ENCODE peak calls at places on chromosomes 12 and 14, in six cellular contexts. I, O, M, Y, Q and B are unnamed samples.

GRCh38 chr14:101191086-101191881 is 287.8 kb upstream of the RTL1 start:
- DNase-seq in O (no peak), Q (no peak), Y (no peak), I (peak; percentile 36), M (no peak), B (peak; percentile 53)

GRCh38 chr14:21723431-21724045 is 49.9 kb upstream of the OR4E1 start:
- DNase-seq in Q (no peak), Y (peak; percentile 60), O (peak; percentile 14), M (peak; percentile 96), I (no peak), B (no peak)

GRCh38 chr12:51972849-51973273 is 21.4 kb downstream of the ACVR1B start:
- DNase-seq in Q (no peak), I (peak; percentile 90), M (no peak), Y (no peak), O (peak; percentile 52), B (peak; percentile 75)

GRCh38 chr14:104897286-104898194 is 27.1 kb upstream of the PLD4 start:
- DNase-seq in O (no peak), M (no peak), I (no peak), Y (no peak), Q (peak; percentile 69), B (peak; percentile 62)

GRCh38 chr14:55689971-55690871 is 110.2 kb downstream of the KTN1 start:
- DNase-seq in O (no peak), I (no peak), Y (no peak), M (peak; percentile 23), Q (no peak), B (no peak)

GRCh38 chr12:106506691-106507090 is 76.1 kb upstream of the RFX4 start:
- DNase-seq in M (no peak), Q (no peak), Y (no peak), O (no peak), I (no peak), B (no peak)

GRCh38 chr14:68762944-68763831 is 29.7 kb downstream of the ZFP36L1 start:
- DNase-seq in Q (no peak), I (peak; percentile 83), Y (peak; percentile 69), O (peak; percentile 93), M (peak; percentile 72), B (peak; percentile 84)

GRCh38 chr14:56087824-56088571 is 30.2 kb upstream of the PELI2 start:
- DNase-seq in I (no peak), O (no peak), Q (no peak), M (no peak), Y (no peak), B (peak; percentile 74)

GRCh38 chr14:22381751-22382150 is 207.3 kb downstream of the DAD1 start:
- DNase-seq in O (no peak), Y (no peak), Q (no peak), I (no peak), M (no peak), B (no peak)

GRCh38 chr14:105532735-105533141 is 6.4 kb downstream of the TMEM121 start:
- DNase-seq in I (peak; percentile 85), Y (peak; percentile 56), M (peak; percentile 8), Q (no peak), O (peak; percentile 52), B (peak; percentile 58)

GRCh38 chr12:49346659-49347306 is at the start of gene DNAJC22:
- DNase-seq in M (peak; percentile 44), I (no peak), Y (no peak), O (peak; percentile 62), Q (peak; percentile 87), B (peak; percentile 59)

GRCh38 chr14:82052778-82053177 is 519.1 kb upstream of the SEL1L start:
- DNase-seq in I (no peak), M (no peak), Y (no peak), Q (no peak), O (no peak), B (no peak)

GRCh38 chr12:67222302-67222701 is 46.9 kb upstream of the CAND1 start:
- DNase-seq in Q (no peak), Y (no peak), I (no peak), M (peak; percentile 75), O (peak; percentile 8), B (no peak)

GRCh38 chr12:46269429-46270241 is 792 bp upstream of the SLC38A1 start:
- DNase-seq in O (no peak), M (peak; percentile 74), Y (no peak), I (no peak), Q (no peak), B (no peak)

GRCh38 chr14:66477567-66477966 is 8.6 kb upstream of the CCDC196 start:
- DNase-seq in M (no peak), O (no peak), Q (no peak), Y (no peak), I (no peak), B (no peak)

GRCh38 chr14:25042362-25043299 is 7.3 kb downstream of the STXBP6 start:
- DNase-seq in O (peak; percentile 6), Y (peak; percentile 75), Q (no peak), I (no peak), M (peak; percentile 80), B (no peak)

GRCh38 chr12:124622326-124622725 is 54.9 kb upstream of the NCOR2 start:
- DNase-seq in O (no peak), I (no peak), M (no peak), Q (no peak), Y (no peak), B (no peak)

GRCh38 chr14:75553157-75553556 is 25.3 kb upstream of the FLVCR2 start:
- DNase-seq in O (no peak), Y (no peak), Q (no peak), M (no peak), I (no peak), B (no peak)

GRCh38 chr12:122082621-122083356 is 4.2 kb downstream of the MLXIP start:
- DNase-seq in Y (no peak), M (no peak), Q (no peak), I (no peak), O (no peak), B (no peak)

GRCh38 chr12:123961585-123961984 is 11.0 kb downstream of the CCDC92 start:
- DNase-seq in M (no peak), I (no peak), Y (no peak), O (no peak), Q (no peak), B (no peak)

GRCh38 chr12:123410041-123410412 is 26.1 kb downstream of the KMT5A start:
- DNase-seq in Y (no peak), O (no peak), I (no peak), Q (no peak), M (no peak), B (no peak)

GRCh38 chr12:66735275-66735674 is 56.4 kb upstream of the GRIP1 start:
- DNase-seq in M (no peak), I (no peak), Q (no peak), Y (no peak), O (no peak), B (no peak)

GRCh38 chr12:31874961-31875608 is 84.1 kb upstream of the RESF1 start:
- DNase-seq in Y (no peak), O (no peak), I (peak; percentile 84), M (peak; percentile 29), Q (no peak), B (peak; percentile 65)

GRCh38 chr14:68526420-68527105 is 266.3 kb downstream of the ZFP36L1 start:
- DNase-seq in I (no peak), M (no peak), Y (no peak), O (no peak), Q (no peak), B (no peak)

GRCh38 chr14:32382704-32383103 is 53.6 kb downstream of the AKAP6 start:
- DNase-seq in Y (no peak), Q (no peak), O (no peak), I (no peak), M (peak; percentile 36), B (no peak)

DNA sequence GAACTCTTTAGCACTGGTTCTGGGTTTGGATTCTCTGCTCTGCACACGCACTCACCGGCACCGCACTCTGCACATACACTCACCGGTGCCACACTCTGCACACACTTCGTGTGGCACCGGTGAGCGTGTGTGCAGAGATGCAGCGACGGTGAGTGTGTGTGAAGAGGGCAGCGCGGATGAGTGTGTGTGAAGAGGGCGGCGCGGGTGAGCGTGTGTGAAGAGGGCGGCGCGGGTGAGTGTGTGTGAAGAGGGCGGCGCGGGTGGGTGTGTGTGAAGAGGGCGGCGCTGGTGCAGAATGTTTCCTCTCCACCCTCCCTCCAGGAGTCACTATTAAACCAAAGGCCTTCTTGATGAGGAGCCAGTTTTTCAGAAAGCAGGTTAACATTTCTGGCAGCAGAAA is 49.2 kb upstream of the MMP17 start:
- DNase-seq in M (no peak), O (no peak), Q (peak; percentile 63), I (peak; percentile 59), Y (no peak), B (no peak)
- TF ChIP-seq CTCF in M (no peak), O (no peak), Q (no peak), I (no peak), Y (no peak), B (no peak)

GRCh38 chr12:20415013-20415412 is 46.7 kb downstream of the PDE3A start:
- DNase-seq in O (no peak), M (no peak), I (no peak), Q (no peak), Y (no peak), B (no peak)

GRCh38 chr12:20421338-20421890 is 53.1 kb downstream of the PDE3A start:
- DNase-seq in O (no peak), Y (no peak), Q (no peak), M (no peak), I (no peak), B (no peak)

GRCh38 chr12:20423557-20423956 is 55.2 kb downstream of the PDE3A start:
- DNase-seq in M (peak; percentile 68), Q (no peak), Y (no peak), I (no peak), O (no peak), B (no peak)

GRCh38 chr12:20415641-20416040 is 47.3 kb downstream of the PDE3A start:
- DNase-seq in Q (no peak), O (no peak), Y (no peak), I (no peak), M (no peak), B (no peak)

DNA sequence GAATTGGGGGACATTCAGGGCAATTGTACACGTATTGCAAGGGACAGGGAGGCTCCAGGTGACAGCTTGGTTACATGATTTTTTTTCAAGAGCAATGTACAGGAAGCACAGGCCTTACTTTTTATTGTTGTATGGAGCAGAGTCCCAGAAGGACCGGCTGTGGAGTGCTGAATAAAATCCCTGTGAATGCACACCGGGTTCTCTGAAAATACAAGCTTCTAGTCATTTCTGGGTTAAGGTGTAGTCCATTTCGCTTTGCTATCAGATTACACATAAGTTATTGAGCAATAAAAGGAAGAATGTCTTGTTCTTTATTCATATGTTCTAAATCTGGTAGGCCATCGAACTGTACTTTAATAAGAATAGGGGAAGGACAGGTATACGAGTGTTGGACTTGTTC is 52.2 kb downstream of the PDE3A start:
- DNase-seq in M (no peak), O (no peak), I (no peak), Q (no peak), Y (no peak), B (no peak)
- TF ChIP-seq POLR2AphosphoS5 in M (no peak), O (no peak), I (no peak), Q (no peak), Y (no peak), B (no peak)

DNA sequence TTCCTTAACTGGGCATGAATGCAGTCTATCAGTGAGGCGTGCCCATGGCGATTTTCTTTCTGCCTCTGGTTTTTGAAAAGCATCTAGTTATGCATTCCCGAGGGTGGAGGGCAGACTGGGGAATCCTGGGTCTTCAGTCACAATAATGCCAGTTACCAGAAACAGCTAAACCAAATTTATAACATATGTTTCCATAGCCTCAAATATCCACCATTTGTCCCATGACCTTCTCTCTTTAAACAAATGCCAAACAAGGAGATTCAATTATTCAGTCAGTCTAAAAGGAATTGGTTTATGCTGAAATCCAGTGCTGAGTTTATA is 131.5 kb upstream of the RAP1B start:
- DNase-seq in O (no peak), Q (no peak), I (no peak), M (no peak), Y (no peak), B (no peak)
- H3K27ac ChIP-seq in O (no peak overlapping the region), Q (no peak overlapping the region), I (no peak overlapping the region), M (no peak overlapping the region), Y (no peak overlapping the region), B (peak overlapping the region; percentile 86)

GRCh38 chr14:65281991-65282908 is 130.3 kb upstream of the FUT8 start:
- DNase-seq in Q (no peak), I (no peak), O (no peak), Y (no peak), M (peak; percentile 76), B (no peak)
- TF ChIP-seq CTCF in Q (no peak), I (no peak), O (no peak), Y (no peak), M (no peak), B (no peak)